ENCODE peak calls at places on chromosomes 12 and 14, in ten cellular contexts. I is astrocyte of the spinal cord; D is MM.1S; O is progenitor cell of endocrine pancreas; L is activated CD8-positive, alpha-beta T cell treated with anti-CD3 and anti-CD28 coated beads for 36 hours; M is Calu3; G is IMR-90; R is Panc1; J is HFFc6; T is endothelial cell. N is an unnamed sample.
A peak's percentile ranks its signal among the peaks of the same experiment; 100 is the strongest.

GRCh38 chr12:116426391-116427136 is 132.6 kb upstream of the MAP1LC3B2 start:
- DNase-seq in G (peak; percentile 98), M (peak; percentile 51), I (peak; percentile 96), L (no peak), R (peak; percentile 7), T (peak; percentile 13), O (no peak), J (peak; percentile 99), D (no peak), N (no peak)

GRCh38 chr14:73467800-73468199 is 9.5 kb upstream of the NUMB start:
- DNase-seq in L (peak; percentile 78), O (no peak), T (no peak), R (no peak), D (no peak), J (peak; percentile 10), M (no peak), G (peak; percentile 74), I (no peak), N (no peak)

GRCh38 chr12:96889273-96889933 is 17.7 kb upstream of the NEDD1 start:
- DNase-seq in L (no peak), J (peak; percentile 66), R (peak; percentile 61), G (peak; percentile 76), O (no peak), T (no peak), I (peak; percentile 64), M (no peak), D (no peak), N (no peak)

GRCh38 chr12:72570601-72571000 is 298.4 kb downstream of the TRHDE start:
- DNase-seq in O (no peak), G (no peak), I (no peak), M (no peak), J (no peak), L (no peak), D (peak; percentile 45), T (peak; percentile 52), R (no peak), N (peak; percentile 60)

GRCh38 chr12:93010461-93010860 is 81.4 kb upstream of the EEA1 start:
- DNase-seq in R (no peak), G (no peak), M (no peak), L (no peak), J (no peak), I (no peak), D (no peak), O (no peak), T (no peak), N (no peak)

GRCh38 chr12:70083677-70084020 is 159.6 kb upstream of the CNOT2 start:
- DNase-seq in T (no peak), R (no peak), I (no peak), G (no peak), D (no peak), M (no peak), J (no peak), O (no peak), L (no peak), N (no peak)

GRCh38 chr12:126831115-126831514 is 1435.9 kb upstream of the TMEM132C start:
- DNase-seq in J (no peak), T (no peak), L (no peak), O (no peak), M (peak; percentile 21), D (no peak), R (no peak), I (no peak), G (no peak), N (no peak)

GRCh38 chr12:76714861-76715260 is 49.1 kb upstream of the ZDHHC17 start:
- DNase-seq in O (no peak), J (no peak), G (no peak), M (no peak), R (no peak), T (no peak), D (no peak), I (no peak), L (no peak), N (no peak)

GRCh38 chr14:39034481-39035296 is 68.3 kb downstream of the SEC23A start:
- DNase-seq in D (no peak), T (peak; percentile 28), J (no peak), I (peak; percentile 18), G (no peak), O (no peak), R (no peak), L (no peak), M (no peak), N (peak; percentile 38)
- TF ChIP-seq CTCF in D (no peak), T (peak; percentile 18), J (peak; percentile 58), I (peak; percentile 54), G (peak; percentile 16), O (peak; percentile 69), R (peak; percentile 16), L (no peak), M (no peak), N (peak; percentile 47)

DNA sequence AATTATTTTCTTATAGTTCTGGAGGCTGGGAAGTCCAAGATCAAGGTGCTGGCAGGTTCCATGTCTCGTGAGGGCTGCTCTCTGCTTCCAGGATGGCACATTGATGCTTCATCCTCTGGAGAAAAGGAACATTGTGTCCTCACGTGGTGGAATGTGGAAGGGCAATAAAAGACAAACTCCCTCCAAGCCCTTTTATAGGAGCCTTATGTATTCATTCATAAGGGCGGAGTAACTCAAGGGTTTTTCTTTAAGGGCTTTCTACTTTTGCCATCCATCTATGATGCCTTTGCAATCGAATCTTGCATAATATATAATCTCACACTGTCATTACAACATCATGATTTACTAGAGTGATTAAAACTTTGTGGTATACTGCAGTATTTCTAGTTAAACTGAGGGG is 132.7 kb upstream of the DDHD1 start:
- DNase-seq in J (no peak), G (no peak), O (no peak), T (no peak), M (no peak), L (no peak), R (no peak), D (no peak), I (no peak), N (no peak)
- TF ChIP-seq CTCF in J (no peak), G (no peak), O (no peak), T (no peak), M (no peak), L (no peak), R (no peak), D (no peak), I (no peak), N (no peak)

GRCh38 chr14:106657460-106657859 is 1131.1 kb downstream of the TMEM121 start:
- DNase-seq in R (no peak), L (peak; percentile 87), T (no peak), G (no peak), D (peak; percentile 49), J (no peak), I (no peak), O (no peak), M (peak; percentile 27), N (no peak)
- TF ChIP-seq CTCF in R (peak; percentile 60), L (peak; percentile 84), T (no peak), G (no peak), D (peak; percentile 57), J (no peak), I (no peak), O (no peak), M (no peak), N (no peak)

GRCh38 chr12:79737875-79738718 is 47.3 kb upstream of the PAWR start:
- DNase-seq in O (no peak), G (peak; percentile 70), L (peak; percentile 56), D (peak; percentile 65), T (peak; percentile 51), M (peak; percentile 67), J (peak; percentile 38), I (peak; percentile 74), R (peak; percentile 27), N (no peak)
- TF ChIP-seq CTCF in O (peak; percentile 75), G (peak; percentile 70), L (peak; percentile 71), D (peak; percentile 77), T (peak; percentile 74), M (peak; percentile 40), J (peak; percentile 88), I (peak; percentile 70), R (peak; percentile 73), N (peak; percentile 75)

GRCh38 chr14:103209054-103209453 is 85.8 kb downstream of the TNFAIP2 start:
- DNase-seq in T (no peak), R (no peak), J (no peak), M (peak; percentile 20), L (no peak), D (no peak), G (no peak), I (no peak), O (no peak), N (no peak)
- TF ChIP-seq CTCF in T (no peak), R (no peak), J (peak; percentile 27), M (no peak), L (no peak), D (no peak), G (no peak), I (peak; percentile 4), O (no peak), N (no peak)